ENCODE peak calls at places on chromosomes 13 and 19, in five cellular contexts. B, C, U, A and X are unnamed samples.

GRCh38 chr19:14339741-14340140 is 41.5 kb upstream of the ADGRE5 start:
- DNase-seq in B (no peak), C (no peak), U (no peak), A (no peak), X (no peak)

GRCh38 chr13:107518780-107519179 is 696.6 kb downstream of the LIG4 start:
- DNase-seq in B (no peak), C (no peak), U (no peak), A (no peak), X (no peak)

GRCh38 chr19:7852851-7853759 is 21.1 kb downstream of the PRR36 start:
- DNase-seq in B (no peak), C (peak; percentile 66), U (peak; percentile 54), A (peak; percentile 42), X (no peak)

GRCh38 chr13:73681779-73682178 is 452.4 kb downstream of the KLF12 start:
- DNase-seq in B (no peak), C (no peak), U (no peak), A (no peak), X (no peak)

GRCh38 chr19:49951806-49952474 is 9.0 kb downstream of the SIGLEC11 start:
- DNase-seq in B (no peak), C (no peak), U (no peak), A (no peak), X (no peak)

GRCh38 chr13:80084086-80084676 is 256.7 kb downstream of the SPRY2 start:
- DNase-seq in B (peak; percentile 76), C (no peak), U (no peak), A (no peak), X (no peak)

GRCh38 chr13:45749026-45749759 is 47.1 kb downstream of the CBY2 start:
- DNase-seq in B (no peak), C (no peak), U (no peak), A (no peak), X (no peak)

GRCh38 chr19:10118960-10119359 is 739 bp downstream of the EIF3G start:
- DNase-seq in B (no peak), C (no peak), U (no peak), A (no peak), X (no peak)

GRCh38 chr19:15962319-15962718 is 13.5 kb downstream of the OR10H4 start:
- DNase-seq in B (no peak), C (no peak), U (no peak), A (no peak), X (no peak)

GRCh38 chr13:37686501-37686900 is 87.9 kb upstream of the POSTN start:
- DNase-seq in B (no peak), C (no peak), U (no peak), A (no peak), X (no peak)

GRCh38 chr13:113448545-113448884 is 4.8 kb downstream of the ADPRHL1 start:
- DNase-seq in B (no peak), C (no peak), U (peak; percentile 83), A (no peak), X (no peak)

GRCh38 chr13:108154421-108154858 is 60.9 kb downstream of the LIG4 start:
- DNase-seq in B (peak; percentile 24), C (no peak), U (no peak), A (no peak), X (no peak)

GRCh38 chr13:33126909-33127607 is 110.8 kb downstream of the KL start:
- DNase-seq in B (no peak), C (no peak), U (peak; percentile 57), A (no peak), X (no peak)

GRCh38 chr19:30562981-30563380 is 190.8 kb downstream of the ZNF536 start:
- DNase-seq in B (no peak), C (no peak), U (no peak), A (no peak), X (peak; percentile 64)

GRCh38 chr19:19040417-19040816 is 7.0 kb downstream of the ARMC6 start:
- DNase-seq in B (no peak), C (no peak), U (peak; percentile 53), A (no peak), X (no peak)

GRCh38 chr13:79490846-79491245 is 9.9 kb downstream of the NDFIP2 start:
- DNase-seq in B (no peak), C (no peak), U (no peak), A (no peak), X (no peak)

GRCh38 chr19:10286803-10287737 is at the start of gene ICAM4:
- DNase-seq in B (no peak), C (no peak), U (peak; percentile 85), A (no peak), X (peak; percentile 84)

GRCh38 chr13:40181203-40181845 is 485.1 kb downstream of the FOXO1 start:
- DNase-seq in B (peak; percentile 86), C (no peak), U (no peak), A (no peak), X (no peak)

GRCh38 chr13:51717786-51718398 is 86.1 kb downstream of the DHRS12 start:
- DNase-seq in B (no peak), C (no peak), U (no peak), A (no peak), X (no peak)

GRCh38 chr19:18603255-18603957 is 3.2 kb downstream of the CRLF1 start:
- DNase-seq in B (no peak), C (no peak), U (no peak), A (no peak), X (no peak)